ENCODE peak calls at places on chromosomes 16 and 17, in nine cellular contexts. K, S, D, M, Q, T, P, X and Y are unnamed samples.

GRCh38 chr17:73650617-73651200 is 6.5 kb upstream of the SDK2 start:
- DNase-seq in K (no peak), S (no peak), D (no peak), M (no peak), Q (no peak), T (no peak), P (no peak), X (no peak), Y (no peak)

GRCh38 chr17:5667871-5668270 is 83.6 kb upstream of the NLRP1 start:
- DNase-seq in K (no peak), S (no peak), D (no peak), M (no peak), Q (no peak), T (no peak), P (no peak), X (no peak), Y (peak)

GRCh38 chr16:88971371-88972097 is 5.5 kb downstream of the CBFA2T3 start:
- DNase-seq in K (no peak), S (no peak), D (no peak), M (no peak), Q (no peak), T (no peak), P (no peak), X (no peak), Y (no peak)

GRCh38 chr17:11668633-11669032 is 70.4 kb downstream of the DNAH9 start:
- DNase-seq in K (no peak), S (no peak), D (no peak), M (no peak), Q (no peak), T (no peak), P (no peak), X (no peak), Y (no peak)

GRCh38 chr16:15602285-15603044 is 40.5 kb downstream of the MARF1 start:
- DNase-seq in K (no peak), S (no peak), D (no peak), M (no peak), Q (no peak), T (no peak), P (no peak), X (no peak), Y (no peak)

GRCh38 chr17:79075861-79076406 is 1.3 kb downstream of the ENGASE start:
- DNase-seq in K (no peak), S (no peak), D (no peak), M (no peak), Q (no peak), T (no peak), P (no peak), X (no peak), Y (no peak)

GRCh38 chr17:74723891-74724290 is 11.2 kb upstream of the CD300LF start:
- DNase-seq in K (no peak), S (no peak), D (no peak), M (no peak), Q (no peak), T (no peak), P (no peak), X (no peak), Y (no peak)

GRCh38 chr16:9135797-9136196 is 44.4 kb downstream of the HAPSTR1 start:
- DNase-seq in K (no peak), S (no peak), D (no peak), M (peak), Q (no peak), T (no peak), P (no peak), X (no peak), Y (no peak)

GRCh38 chr16:65314246-65315003 is 192.6 kb upstream of the CDH11 start:
- DNase-seq in K (no peak), S (no peak), D (no peak), M (no peak), Q (no peak), T (no peak), P (no peak), X (no peak), Y (no peak)

GRCh38 chr17:74245145-74245817 is 28.8 kb upstream of the DNAI2 start:
- DNase-seq in K (no peak), S (no peak), D (no peak), M (no peak), Q (no peak), T (peak), P (no peak), X (no peak), Y (no peak)

GRCh38 chr17:79281803-79282202 is 207.2 kb downstream of the ENGASE start:
- DNase-seq in K (no peak), S (no peak), D (no peak), M (no peak), Q (no peak), T (no peak), P (no peak), X (no peak), Y (no peak)

GRCh38 chr17:40550608-40551007 is 14.7 kb downstream of the CCR7 start:
- DNase-seq in K (no peak), S (no peak), D (no peak), M (no peak), Q (no peak), T (no peak), P (no peak), X (no peak), Y (peak)

GRCh38 chr17:71188811-71189492 is 931.9 kb upstream of the SOX9 start:
- DNase-seq in K (no peak), S (no peak), D (no peak), M (peak), Q (no peak), T (no peak), P (no peak), X (no peak), Y (peak)

GRCh38 chr16:86225905-86226371 is 284.4 kb upstream of the FOXF1 start:
- DNase-seq in K (no peak), S (no peak), D (no peak), M (no peak), Q (no peak), T (no peak), P (no peak), X (no peak), Y (no peak)

GRCh38 chr16:12201216-12201615 is 224.7 kb downstream of the SNX29 start:
- DNase-seq in K (no peak), S (no peak), D (no peak), M (no peak), Q (no peak), T (no peak), P (no peak), X (no peak), Y (no peak)

GRCh38 chr16:10183606-10183959 is 1.4 kb upstream of the GRIN2A start:
- DNase-seq in K (no peak), S (no peak), D (no peak), M (no peak), Q (no peak), T (no peak), P (no peak), X (no peak), Y (no peak)

GRCh38 chr17:40021471-40021961 is 6.3 kb downstream of the CSF3 start:
- DNase-seq in K (no peak), S (no peak), D (peak), M (peak), Q (peak), T (no peak), P (no peak), X (no peak), Y (peak)

GRCh38 chr17:49227436-49228261 is 2.9 kb downstream of the PHOSPHO1 start:
- DNase-seq in K (peak), S (peak), D (peak), M (peak), Q (peak), T (peak), P (peak), X (peak), Y (peak)

GRCh38 chr16:966035-966434 is 4.7 kb downstream of the LMF1 start:
- DNase-seq in K (no peak), S (no peak), D (no peak), M (no peak), Q (no peak), T (no peak), P (no peak), X (no peak), Y (no peak)

GRCh38 chr16:87853411-87854052 is 15.8 kb downstream of the SLC7A5 start:
- DNase-seq in K (peak), S (peak), D (peak), M (peak), Q (peak), T (peak), P (no peak), X (peak), Y (peak)

GRCh38 chr16:71421911-71422310 is 19.9 kb downstream of the TLE7 start:
- DNase-seq in K (peak), S (no peak), D (peak), M (peak), Q (no peak), T (no peak), P (no peak), X (no peak), Y (peak)

GRCh38 chr16:56279132-56279531 is 87.8 kb downstream of the GNAO1 start:
- DNase-seq in K (peak), S (no peak), D (no peak), M (peak), Q (no peak), T (no peak), P (no peak), X (no peak), Y (no peak)

GRCh38 chr17:56978441-56979090 is 635 bp downstream of the SCPEP1 start:
- DNase-seq in K (no peak), S (no peak), D (no peak), M (no peak), Q (no peak), T (no peak), P (no peak), X (no peak), Y (peak)

GRCh38 chr17:38352245-38353083 is 820 bp downstream of the SOCS7 start:
- DNase-seq in K (no peak), S (no peak), D (peak), M (peak), Q (peak), T (no peak), P (no peak), X (no peak), Y (peak)